ENCODE peak calls at places on chromosome 10, in nine cellular contexts. S, X, Z, W, J, R, V, M and F are unnamed samples.

GRCh38 chr10:11480687-11481086 is 130.8 kb downstream of the USP6NL start:
- DNase-seq in V (no peak), J (no peak), M (no peak), X (no peak), W (no peak), S (no peak), R (no peak), Z (no peak), F (no peak)

GRCh38 chr10:132904814-132905649 is 37.3 kb downstream of the CFAP46 start:
- DNase-seq in R (no peak), Z (no peak), W (no peak), J (no peak), M (no peak), V (no peak), X (no peak), S (no peak), F (no peak)

GRCh38 chr10:84117683-84118394 is 21.5 kb upstream of the GHITM start:
- DNase-seq in R (no peak), M (no peak), Z (no peak), V (no peak), S (no peak), X (no peak), J (no peak), W (no peak), F (no peak)

GRCh38 chr10:29541826-29542225 is 92.9 kb downstream of the SVIL start:
- DNase-seq in V (no peak), X (no peak), S (no peak), W (no peak), Z (no peak), R (no peak), J (no peak), M (no peak), F (no peak)

GRCh38 chr10:22219308-22219707 is 1.5 kb upstream of the EBLN1 start:
- DNase-seq in J (no peak), V (no peak), Z (no peak), R (no peak), S (no peak), M (no peak), W (no peak), X (no peak), F (no peak)

GRCh38 chr10:24344279-24344678 is 135.3 kb downstream of the KIAA1217 start:
- DNase-seq in V (no peak), R (no peak), M (no peak), X (peak), J (no peak), S (no peak), Z (no peak), W (no peak), F (no peak)

GRCh38 chr10:47421057-47421952 is 37.2 kb upstream of the ZNF488 start:
- DNase-seq in M (no peak), X (no peak), Z (no peak), S (no peak), R (peak), W (no peak), J (no peak), V (no peak), F (no peak)

GRCh38 chr10:37566336-37566735 is 291.1 kb downstream of the ZNF248 start:
- DNase-seq in M (no peak), X (no peak), J (no peak), S (no peak), R (no peak), V (no peak), Z (no peak), W (no peak), F (no peak)

GRCh38 chr10:28991738-28992270 is 297.1 kb upstream of the LYZL1 start:
- DNase-seq in M (no peak), V (peak), R (peak), J (peak), Z (peak), S (peak), W (no peak), X (peak), F (no peak)

GRCh38 chr10:105615986-105616385 is 974.9 kb downstream of the SORCS3 start:
- DNase-seq in V (no peak), S (no peak), J (no peak), Z (no peak), M (no peak), X (no peak), R (no peak), W (no peak), F (no peak)

GRCh38 chr10:20369863-20370736 is 527.0 kb downstream of the NEBL start:
- DNase-seq in S (no peak), J (no peak), X (no peak), M (no peak), R (no peak), V (no peak), W (no peak), Z (no peak), F (no peak)

GRCh38 chr10:17981766-17982380 is 30.2 kb downstream of the SLC39A12 start:
- DNase-seq in R (no peak), X (peak), J (no peak), M (no peak), Z (no peak), W (no peak), S (no peak), V (no peak), F (no peak)